ENCODE peak calls at places on chromosomes 13 and 19, in five cellular contexts. One of them, this sample, is unnamed.

GRCh38 chr13:110812111-110812868 is 98.8 kb downstream of the ING1 start:
- DNase-seq in astrocyte: peak; percentile 9
- DNase-seq in left ventricle myocardium inferior: no peak
- DNase-seq in lower leg skin: peak; percentile 64
- DNase-seq in lung: no peak
- DNase-seq in this sample: no peak

GRCh38 chr19:28940751-28941500 is 272.0 kb downstream of the UQCRFS1 start:
- DNase-seq in astrocyte: no peak
- DNase-seq in left ventricle myocardium inferior: no peak
- DNase-seq in lower leg skin: no peak
- DNase-seq in lung: no peak
- DNase-seq in this sample: no peak

GRCh38 chr13:47858678-47859050 is 142.4 kb downstream of the SUCLA2 start:
- DNase-seq in astrocyte: peak; percentile 69
- DNase-seq in left ventricle myocardium inferior: no peak
- DNase-seq in lower leg skin: no peak
- DNase-seq in lung: no peak
- DNase-seq in this sample: no peak

GRCh38 chr19:44608391-44608821 is 5.0 kb upstream of the IGSF23 start:
- DNase-seq in astrocyte: peak; percentile 9
- DNase-seq in left ventricle myocardium inferior: no peak
- DNase-seq in lower leg skin: no peak
- DNase-seq in lung: no peak
- DNase-seq in this sample: no peak

GRCh38 chr13:52994865-52995264 is 33.7 kb upstream of the OLFM4 start:
- DNase-seq in astrocyte: no peak
- DNase-seq in left ventricle myocardium inferior: no peak
- DNase-seq in lower leg skin: no peak
- DNase-seq in lung: no peak
- DNase-seq in this sample: no peak

GRCh38 chr13:80180745-80181144 is 160.2 kb downstream of the SPRY2 start:
- DNase-seq in astrocyte: no peak
- DNase-seq in left ventricle myocardium inferior: no peak
- DNase-seq in lower leg skin: no peak
- DNase-seq in lung: no peak
- DNase-seq in this sample: no peak

GRCh38 chr19:51034704-51035103 is at the start of gene KLK12:
- DNase-seq in astrocyte: no peak
- DNase-seq in left ventricle myocardium inferior: no peak
- DNase-seq in lower leg skin: no peak
- DNase-seq in lung: no peak
- DNase-seq in this sample: no peak

GRCh38 chr13:38687246-38688229 is 661 bp downstream of the FREM2 start:
- DNase-seq in astrocyte: peak; percentile 0
- DNase-seq in left ventricle myocardium inferior: no peak
- DNase-seq in lower leg skin: no peak
- DNase-seq in lung: no peak
- DNase-seq in this sample: no peak

GRCh38 chr19:18612772-18613588 is at the start of gene TMEM59L:
- DNase-seq in astrocyte: no peak
- DNase-seq in left ventricle myocardium inferior: no peak
- DNase-seq in lower leg skin: no peak
- DNase-seq in lung: no peak
- DNase-seq in this sample: no peak

GRCh38 chr19:18292810-18293641 is 11.6 kb upstream of the JUND start:
- DNase-seq in astrocyte: peak; percentile 72
- DNase-seq in left ventricle myocardium inferior: peak; percentile 91
- DNase-seq in lower leg skin: peak; percentile 97
- DNase-seq in lung: peak; percentile 87
- DNase-seq in this sample: peak; percentile 73

GRCh38 chr13:72839831-72840426 is 58.0 kb downstream of the PIBF1 start:
- DNase-seq in astrocyte: peak; percentile 16
- DNase-seq in left ventricle myocardium inferior: peak; percentile 17
- DNase-seq in lower leg skin: no peak
- DNase-seq in lung: peak; percentile 38
- DNase-seq in this sample: no peak

GRCh38 chr19:50477751-50478515 is 1.3 kb upstream of the GARIN5A start:
- DNase-seq in astrocyte: no peak
- DNase-seq in left ventricle myocardium inferior: no peak
- DNase-seq in lower leg skin: no peak
- DNase-seq in lung: no peak
- DNase-seq in this sample: no peak

GRCh38 chr19:3844596-3844995 is 24.2 kb downstream of the ZFR2 start:
- DNase-seq in astrocyte: peak; percentile 76
- DNase-seq in left ventricle myocardium inferior: no peak
- DNase-seq in lower leg skin: no peak
- DNase-seq in lung: no peak
- DNase-seq in this sample: no peak

GRCh38 chr19:3184847-3185481 is 766 bp upstream of the NCLN start:
- DNase-seq in astrocyte: no peak
- DNase-seq in left ventricle myocardium inferior: peak; percentile 70
- DNase-seq in lower leg skin: no peak
- DNase-seq in lung: peak; percentile 79
- DNase-seq in this sample: peak; percentile 46

GRCh38 chr13:44734204-44734707 is 158.1 kb upstream of the TSC22D1 start:
- DNase-seq in astrocyte: peak; percentile 46
- DNase-seq in left ventricle myocardium inferior: peak; percentile 51
- DNase-seq in lower leg skin: peak; percentile 89
- DNase-seq in lung: peak; percentile 49
- DNase-seq in this sample: no peak

GRCh38 chr13:77544365-77544764 is 8.9 kb downstream of the SCEL start:
- DNase-seq in astrocyte: peak; percentile 61
- DNase-seq in left ventricle myocardium inferior: peak; percentile 72
- DNase-seq in lower leg skin: no peak
- DNase-seq in lung: peak; percentile 65
- DNase-seq in this sample: no peak

GRCh38 chr13:72820156-72820897 is 38.4 kb downstream of the PIBF1 start:
- DNase-seq in astrocyte: peak; percentile 92
- DNase-seq in left ventricle myocardium inferior: no peak
- DNase-seq in lower leg skin: no peak
- DNase-seq in lung: no peak
- DNase-seq in this sample: no peak

GRCh38 chr19:7505682-7506384 is 10.1 kb upstream of the ZNF358 start:
- DNase-seq in astrocyte: no peak
- DNase-seq in left ventricle myocardium inferior: no peak
- DNase-seq in lower leg skin: no peak
- DNase-seq in lung: no peak
- DNase-seq in this sample: no peak

GRCh38 chr19:548841-549830 is 5.3 kb downstream of the GZMM start:
- DNase-seq in astrocyte: no peak
- DNase-seq in left ventricle myocardium inferior: no peak
- DNase-seq in lower leg skin: no peak
- DNase-seq in lung: no peak
- DNase-seq in this sample: no peak

GRCh38 chr13:48000559-48001126 is 430 bp downstream of the SUCLA2 start:
- DNase-seq in astrocyte: no peak
- DNase-seq in left ventricle myocardium inferior: no peak
- DNase-seq in lower leg skin: no peak
- DNase-seq in lung: peak; percentile 31
- DNase-seq in this sample: no peak

GRCh38 chr13:42757678-42758420 is 23.5 kb upstream of the FAM216B start:
- DNase-seq in astrocyte: no peak
- DNase-seq in left ventricle myocardium inferior: no peak
- DNase-seq in lower leg skin: no peak
- DNase-seq in lung: no peak
- DNase-seq in this sample: no peak

GRCh38 chr19:6769006-6769637 is 1.9 kb upstream of the SH2D3A start:
- DNase-seq in astrocyte: no peak
- DNase-seq in left ventricle myocardium inferior: no peak
- DNase-seq in lower leg skin: no peak
- DNase-seq in lung: no peak
- DNase-seq in this sample: no peak

GRCh38 chr13:46146898-46147297 is 35.1 kb downstream of the LCP1 start:
- DNase-seq in astrocyte: no peak
- DNase-seq in left ventricle myocardium inferior: no peak
- DNase-seq in lower leg skin: no peak
- DNase-seq in lung: no peak
- DNase-seq in this sample: no peak

GRCh38 chr13:80337706-80338105 is 3.2 kb downstream of the SPRY2 start:
- DNase-seq in astrocyte: peak; percentile 27
- DNase-seq in left ventricle myocardium inferior: no peak
- DNase-seq in lower leg skin: no peak
- DNase-seq in lung: no peak
- DNase-seq in this sample: no peak

GRCh38 chr19:6613711-6614110 is 22.8 kb upstream of the CD70 start:
- DNase-seq in astrocyte: peak; percentile 81
- DNase-seq in left ventricle myocardium inferior: no peak
- DNase-seq in lower leg skin: no peak
- DNase-seq in lung: no peak
- DNase-seq in this sample: no peak

GRCh38 chr13:42593719-42594012 is 19.7 kb downstream of the TNFSF11 start:
- DNase-seq in astrocyte: no peak
- DNase-seq in left ventricle myocardium inferior: no peak
- DNase-seq in lower leg skin: no peak
- DNase-seq in lung: no peak
- DNase-seq in this sample: no peak

GRCh38 chr19:35644987-35645679 is 3.0 kb upstream of the COX6B1 start:
- DNase-seq in astrocyte: no peak
- DNase-seq in left ventricle myocardium inferior: peak; percentile 90
- DNase-seq in lower leg skin: peak; percentile 97
- DNase-seq in lung: peak; percentile 80
- DNase-seq in this sample: peak; percentile 79

GRCh38 chr19:14502334-14503092 is 6.6 kb upstream of the GIPC1 start:
- DNase-seq in astrocyte: no peak
- DNase-seq in left ventricle myocardium inferior: no peak
- DNase-seq in lower leg skin: no peak
- DNase-seq in lung: no peak
- DNase-seq in this sample: no peak

GRCh38 chr13:31749929-31750328 is 10.6 kb downstream of the RXFP2 start:
- DNase-seq in astrocyte: peak; percentile 92
- DNase-seq in left ventricle myocardium inferior: no peak
- DNase-seq in lower leg skin: no peak
- DNase-seq in lung: no peak
- DNase-seq in this sample: no peak

GRCh38 chr19:5081441-5082161 is 112.7 kb downstream of the KDM4B start:
- DNase-seq in astrocyte: no peak
- DNase-seq in left ventricle myocardium inferior: no peak
- DNase-seq in lower leg skin: no peak
- DNase-seq in lung: no peak
- DNase-seq in this sample: no peak

GRCh38 chr13:84570831-84571230 is 688.6 kb upstream of the SLITRK1 start:
- DNase-seq in astrocyte: peak; percentile 22
- DNase-seq in left ventricle myocardium inferior: no peak
- DNase-seq in lower leg skin: no peak
- DNase-seq in lung: no peak
- DNase-seq in this sample: no peak

GRCh38 chr13:102571075-102571474 is 25.7 kb upstream of the TPP2 start:
- DNase-seq in astrocyte: no peak
- DNase-seq in left ventricle myocardium inferior: no peak
- DNase-seq in lower leg skin: no peak
- DNase-seq in lung: no peak
- DNase-seq in this sample: no peak
- TF ChIP-seq CTCF in astrocyte: no peak
- TF ChIP-seq CTCF in left ventricle myocardium inferior: no peak
- TF ChIP-seq CTCF in lower leg skin: no peak
- TF ChIP-seq CTCF in lung: no peak
- TF ChIP-seq CTCF in this sample: no peak

GRCh38 chr19:58305065-58305931 is at the start of gene ERVK3-1:
- DNase-seq in astrocyte: peak; percentile 98
- DNase-seq in left ventricle myocardium inferior: peak; percentile 96
- DNase-seq in lower leg skin: peak; percentile 99
- DNase-seq in lung: peak; percentile 96
- DNase-seq in this sample: peak; percentile 74
- TF ChIP-seq CTCF in astrocyte: no peak
- TF ChIP-seq CTCF in left ventricle myocardium inferior: peak; percentile 44
- TF ChIP-seq CTCF in lower leg skin: no peak
- TF ChIP-seq CTCF in lung: no peak
- TF ChIP-seq CTCF in this sample: no peak

GRCh38 chr19:2173841-2174577 is 10.3 kb downstream of the DOT1L start:
- DNase-seq in astrocyte: no peak
- DNase-seq in left ventricle myocardium inferior: no peak
- DNase-seq in lower leg skin: no peak
- DNase-seq in lung: no peak
- DNase-seq in this sample: no peak

GRCh38 chr19:2173388-2173787 is 9.7 kb downstream of the DOT1L start:
- DNase-seq in astrocyte: no peak
- DNase-seq in left ventricle myocardium inferior: no peak
- DNase-seq in lower leg skin: no peak
- DNase-seq in lung: no peak
- DNase-seq in this sample: no peak

GRCh38 chr19:2170219-2170618 is 6.5 kb downstream of the DOT1L start:
- DNase-seq in astrocyte: no peak
- DNase-seq in left ventricle myocardium inferior: no peak
- DNase-seq in lower leg skin: no peak
- DNase-seq in lung: no peak
- DNase-seq in this sample: no peak

GRCh38 chr19:2170987-2171348 is 7.2 kb downstream of the DOT1L start:
- DNase-seq in astrocyte: no peak
- DNase-seq in left ventricle myocardium inferior: no peak
- DNase-seq in lower leg skin: no peak
- DNase-seq in lung: no peak
- DNase-seq in this sample: no peak

DNA sequence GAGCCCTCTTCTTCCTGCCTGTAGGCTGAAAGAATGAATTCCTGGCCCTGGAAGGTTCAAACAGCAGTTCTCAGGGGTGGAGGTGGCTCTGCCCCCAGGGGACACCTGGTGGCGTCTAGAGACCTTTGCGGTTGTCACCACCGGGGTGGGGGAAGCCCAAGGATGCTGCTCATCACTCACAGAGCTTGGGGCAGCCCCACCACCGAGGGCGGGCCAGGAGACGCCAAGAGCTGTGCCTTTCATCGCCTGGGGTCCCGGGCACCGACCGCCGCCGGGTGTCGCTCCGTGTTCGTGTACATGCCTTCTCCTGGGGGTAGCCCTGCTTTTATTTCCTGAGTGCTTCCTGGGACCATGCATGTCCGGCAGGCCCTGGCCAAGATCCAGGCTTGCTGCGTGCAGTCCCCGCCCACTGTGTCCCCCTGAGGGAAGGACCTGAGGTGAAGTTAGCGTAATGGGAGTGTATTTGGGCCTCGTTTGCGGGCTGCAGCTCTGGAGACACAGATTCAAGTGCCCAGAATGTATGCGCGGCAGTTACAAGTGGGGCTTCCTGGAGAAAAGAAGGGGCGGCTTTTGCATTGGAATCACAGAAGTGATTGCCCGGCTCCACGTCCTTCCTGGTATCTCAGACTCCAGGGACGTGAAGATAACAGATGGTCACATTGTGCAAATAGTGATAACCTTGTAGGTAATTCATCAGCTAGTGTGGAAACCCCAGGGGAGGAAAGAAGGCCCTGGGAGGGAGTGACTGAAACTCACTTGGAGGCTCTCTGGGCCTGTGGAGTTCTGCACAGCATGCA is 7.8 kb downstream of the DOT1L start:
- DNase-seq in astrocyte: no peak
- DNase-seq in left ventricle myocardium inferior: peak; percentile 73
- DNase-seq in lower leg skin: no peak
- DNase-seq in lung: no peak
- DNase-seq in this sample: no peak
- TF ChIP-seq CTCF in astrocyte: no peak
- TF ChIP-seq CTCF in left ventricle myocardium inferior: no peak
- TF ChIP-seq CTCF in lower leg skin: no peak
- TF ChIP-seq CTCF in lung: no peak
- TF ChIP-seq CTCF in this sample: no peak

GRCh38 chr13:50909605-50910482 is at the start of gene RNASEH2B:
- DNase-seq in astrocyte: peak; percentile 52
- DNase-seq in left ventricle myocardium inferior: peak; percentile 78
- DNase-seq in lower leg skin: peak; percentile 93
- DNase-seq in lung: peak; percentile 70
- DNase-seq in this sample: no peak
- TF ChIP-seq CTCF in astrocyte: no peak
- TF ChIP-seq CTCF in left ventricle myocardium inferior: peak; percentile 30
- TF ChIP-seq CTCF in lower leg skin: no peak
- TF ChIP-seq CTCF in lung: no peak
- TF ChIP-seq CTCF in this sample: no peak